ENCODE peak calls at places on chromosomes 12 and 14, in eight cellular contexts. D is activated CD4-positive, alpha-beta T cell treated with anti-CD3 and anti-CD28 coated beads, Interleukin-2, amount 50 U/mL, for 4 hours; R is hippocampal formation; T is CD4-positive, alpha-beta memory T cell; J is A172; U is HFFc6; W is LoVo; M is spleen. F is an unnamed sample.
A peak's percentile ranks its signal among the peaks of the same experiment; 100 is the strongest.

GRCh38 chr14:104316121-104316722 is 177.8 kb downstream of the KIF26A start:
- DNase-seq in U (no peak), M (peak; percentile 81), D (no peak), R (no peak), J (no peak), W (no peak), T (no peak), F (no peak)

GRCh38 chr12:105036937-105037649 is 47.2 kb downstream of the ALDH1L2 start:
- DNase-seq in D (no peak), R (no peak), J (peak; percentile 16), M (no peak), U (no peak), W (peak; percentile 39), T (peak; percentile 10), F (no peak)

GRCh38 chr12:50806176-50806575 is 36.5 kb upstream of the TMPRSS12 start:
- DNase-seq in M (no peak), U (peak; percentile 9), R (no peak), J (no peak), D (no peak), W (no peak), T (no peak), F (no peak)

GRCh38 chr12:42385341-42385841 is 59.4 kb downstream of the PPHLN1 start:
- DNase-seq in U (no peak), R (no peak), T (no peak), J (no peak), D (no peak), M (no peak), W (no peak), F (no peak)

GRCh38 chr14:60655898-60656754 is 6.8 kb upstream of the SIX1 start:
- DNase-seq in T (no peak), J (no peak), M (no peak), U (no peak), W (no peak), R (no peak), D (no peak), F (no peak)

GRCh38 chr12:13027032-13027431 is 17.1 kb upstream of the FAM234B start:
- DNase-seq in R (no peak), J (no peak), D (no peak), U (no peak), W (no peak), T (no peak), M (no peak), F (no peak)

GRCh38 chr14:65788876-65789859 is 376.6 kb downstream of the FUT8 start:
- DNase-seq in U (no peak), M (no peak), T (no peak), W (no peak), J (no peak), D (no peak), R (no peak), F (no peak)

GRCh38 chr14:35337074-35337556 is 44.9 kb downstream of the PSMA6 start:
- DNase-seq in R (no peak), M (no peak), W (no peak), J (no peak), T (no peak), D (no peak), U (no peak), F (no peak)

GRCh38 chr14:56150645-56151345 is 32.6 kb downstream of the PELI2 start:
- DNase-seq in W (no peak), T (no peak), D (no peak), R (no peak), M (no peak), U (no peak), J (no peak), F (no peak)

GRCh38 chr12:31298510-31298904 is 27.4 kb downstream of the SINHCAF start:
- DNase-seq in J (no peak), U (no peak), T (no peak), D (no peak), M (no peak), W (no peak), R (no peak), F (no peak)

GRCh38 chr12:69821441-69822204 is 3.4 kb upstream of the MYRFL start:
- DNase-seq in D (no peak), M (no peak), R (peak; percentile 59), J (peak; percentile 84), W (peak; percentile 66), U (no peak), T (no peak), F (peak; percentile 11)

F was measured in 8988T.